ENCODE peak calls at places on chromosome 22, in four cellular contexts. K, F, Q and Z are unnamed samples.

GRCh38 chr22:46272762-46273431 is 5.1 kb downstream of the TTC38 start:
- DNase-seq in K (no peak), F (no peak), Q (no peak), Z (no peak)

GRCh38 chr22:33781396-33781795 is 138.9 kb downstream of the LARGE1 start:
- DNase-seq in K (no peak), F (no peak), Q (no peak), Z (no peak)

GRCh38 chr22:46524203-46524740 is 13.1 kb downstream of the CELSR1 start:
- DNase-seq in K (no peak), F (no peak), Q (no peak), Z (no peak)

GRCh38 chr22:21949948-21950347 is 2.7 kb downstream of the PPM1F start:
- DNase-seq in K (no peak), F (no peak), Q (no peak), Z (no peak)

GRCh38 chr22:50308597-50308935 is 1.1 kb upstream of the PLXNB2 start:
- DNase-seq in K (peak; percentile 86), F (no peak), Q (no peak), Z (peak; percentile 80)

GRCh38 chr22:17638182-17638431 is 450 bp upstream of the BCL2L13 start:
- DNase-seq in K (no peak), F (no peak), Q (no peak), Z (no peak)

GRCh38 chr22:22754268-22754657 is 109.8 kb downstream of the GGTLC2 start:
- DNase-seq in K (no peak), F (no peak), Q (no peak), Z (no peak)

GRCh38 chr22:49238181-49239141 is 589.2 kb downstream of the BRD1 start:
- DNase-seq in K (no peak), F (no peak), Q (no peak), Z (no peak)

GRCh38 chr22:33573479-33573878 is 346.8 kb downstream of the LARGE1 start:
- DNase-seq in K (no peak), F (no peak), Q (no peak), Z (no peak)

GRCh38 chr22:42799462-42800405 is 57.3 kb downstream of the ARFGAP3 start:
- DNase-seq in K (no peak), F (no peak), Q (no peak), Z (peak; percentile 71)

GRCh38 chr22:49961601-49962011 is 1.0 kb downstream of the PIM3 start:
- DNase-seq in K (no peak), F (no peak), Q (no peak), Z (no peak)

GRCh38 chr22:39776295-39776694 is 117.3 kb downstream of the ENTHD1 start:
- DNase-seq in K (no peak), F (no peak), Q (no peak), Z (no peak)

GRCh38 chr22:24216541-24217209 is 28.2 kb downstream of the GGT5 start:
- DNase-seq in K (no peak), F (no peak), Q (no peak), Z (no peak)

GRCh38 chr22:40855104-40855959 is 1.1 kb downstream of the ST13 start:
- DNase-seq in K (no peak), F (no peak), Q (no peak), Z (no peak)

GRCh38 chr22:37063436-37064420 is 12.2 kb downstream of the KCTD17 start:
- DNase-seq in K (no peak), F (no peak), Q (no peak), Z (peak; percentile 52)

GRCh38 chr22:30305519-30305905 is 16.2 kb upstream of the CASTOR1 start:
- DNase-seq in K (peak; percentile 79), F (no peak), Q (peak; percentile 64), Z (no peak)

GRCh38 chr22:26364066-26365015 is 64.7 kb upstream of the ASPHD2 start:
- DNase-seq in K (peak; percentile 49), F (peak; percentile 39), Q (peak; percentile 41), Z (no peak)

GRCh38 chr22:25120093-25120561 is 79.5 kb upstream of the CRYBB3 start:
- DNase-seq in K (no peak), F (no peak), Q (no peak), Z (peak; percentile 74)

GRCh38 chr22:29987143-29987542 is 93.1 kb upstream of the HORMAD2 start:
- DNase-seq in K (no peak), F (no peak), Q (no peak), Z (no peak)

GRCh38 chr22:43060213-43060612 is 29.0 kb downstream of the TTLL1 start:
- DNase-seq in K (no peak), F (no peak), Q (peak; percentile 11), Z (no peak)

GRCh38 chr22:19121631-19122142 is 525 bp downstream of the DGCR2 start:
- DNase-seq in K (peak; percentile 56), F (peak; percentile 12), Q (peak; percentile 27), Z (peak; percentile 38)

GRCh38 chr22:38760477-38761201 is 4.8 kb upstream of the SUN2 start:
- DNase-seq in K (peak; percentile 56), F (no peak), Q (no peak), Z (no peak)

GRCh38 chr22:19974935-19975706 is 33.5 kb upstream of the TXNRD2 start:
- DNase-seq in K (no peak), F (no peak), Q (no peak), Z (no peak)

GRCh38 chr22:37400719-37401118 is 26.6 kb downstream of the ELFN2 start:
- DNase-seq in K (no peak), F (no peak), Q (no peak), Z (peak; percentile 9)

GRCh38 chr22:19105867-19106802 is 16.1 kb downstream of the DGCR2 start:
- DNase-seq in K (no peak), F (peak; percentile 50), Q (no peak), Z (no peak)

GRCh38 chr22:42190274-42190673 is 59.7 kb upstream of the CYP2D6 start:
- DNase-seq in K (no peak), F (no peak), Q (no peak), Z (no peak)

GRCh38 chr22:39518996-39519680 is 1.2 kb upstream of the ATF4 start:
- DNase-seq in K (no peak), F (no peak), Q (no peak), Z (peak; percentile 41)

GRCh38 chr22:17119481-17120202 is 1.5 kb downstream of the TMEM121B start:
- DNase-seq in K (peak; percentile 38), F (no peak), Q (no peak), Z (no peak)

GRCh38 chr22:31917227-31917921 is 27.0 kb upstream of the YWHAH start:
- DNase-seq in K (no peak), F (no peak), Q (no peak), Z (no peak)

GRCh38 chr22:26172389-26172990 is 3.2 kb downstream of the SEZ6L start:
- DNase-seq in K (peak; percentile 16), F (no peak), Q (no peak), Z (peak; percentile 48)

GRCh38 chr22:50706481-50707125 is 31.4 kb upstream of the ACR start:
- DNase-seq in K (peak; percentile 8), F (no peak), Q (no peak), Z (no peak)

GRCh38 chr22:43883012-43883661 is 8.7 kb downstream of the PNPLA5 start:
- DNase-seq in K (no peak), F (peak; percentile 33), Q (peak; percentile 36), Z (peak; percentile 74)

GRCh38 chr22:30823015-30823370 is 128.3 kb downstream of the OSBP2 start:
- DNase-seq in K (no peak), F (no peak), Q (no peak), Z (peak; percentile 42)

GRCh38 chr22:50129121-50129734 is 39.4 kb downstream of the MOV10L1 start:
- DNase-seq in K (no peak), F (no peak), Q (no peak), Z (peak; percentile 61)

GRCh38 chr22:46596032-46596441 is 24.1 kb upstream of the GRAMD4 start:
- DNase-seq in K (peak; percentile 84), F (no peak), Q (no peak), Z (peak; percentile 2)

GRCh38 chr22:42022162-42022847 is 23.7 kb downstream of the WBP2NL start:
- DNase-seq in K (no peak), F (no peak), Q (no peak), Z (no peak)

GRCh38 chr22:25754527-25755202 is 12.7 kb downstream of the MYO18B start:
- DNase-seq in K (peak; percentile 87), F (no peak), Q (no peak), Z (no peak)

GRCh38 chr22:44685384-44686056 is 16.5 kb upstream of the PRR5 start:
- DNase-seq in K (peak; percentile 67), F (peak; percentile 60), Q (peak; percentile 81), Z (peak; percentile 33)

GRCh38 chr22:43376765-43377485 is 33.8 kb upstream of the SCUBE1 start:
- DNase-seq in K (no peak), F (no peak), Q (peak; percentile 15), Z (no peak)

GRCh38 chr22:24188705-24189248 is 7.5 kb downstream of the SUSD2 start:
- DNase-seq in K (no peak), F (no peak), Q (no peak), Z (no peak)